ENCODE peak calls at places on chromosomes 2 and 18, in seven cellular contexts. One of them, this sample, is unnamed.

GRCh38 chr2:19886261-19886660 is 15.5 kb downstream of the TTC32 start:
- DNase-seq in HFFc6: no peak
- DNase-seq in left ventricle myocardium inferior: no peak
- DNase-seq in astrocyte of the spinal cord: no peak
- DNase-seq in sigmoid colon: no peak
- DNase-seq in fibroblast of mammary gland: no peak
- DNase-seq in IMR-90: no peak
- DNase-seq in this sample: no peak

GRCh38 chr2:28663359-28663758 is 88.3 kb upstream of the PPP1CB start:
- DNase-seq in HFFc6: peak
- DNase-seq in left ventricle myocardium inferior: no peak
- DNase-seq in astrocyte of the spinal cord: peak
- DNase-seq in sigmoid colon: peak
- DNase-seq in fibroblast of mammary gland: peak
- DNase-seq in IMR-90: peak
- DNase-seq in this sample: no peak

GRCh38 chr2:206980413-206980812 is 41.1 kb downstream of the CPO start:
- DNase-seq in HFFc6: no peak
- DNase-seq in left ventricle myocardium inferior: no peak
- DNase-seq in astrocyte of the spinal cord: no peak
- DNase-seq in sigmoid colon: no peak
- DNase-seq in fibroblast of mammary gland: no peak
- DNase-seq in IMR-90: no peak
- DNase-seq in this sample: no peak

GRCh38 chr2:74028290-74028689 is 43.6 kb downstream of the TET3 start:
- DNase-seq in HFFc6: no peak
- DNase-seq in left ventricle myocardium inferior: no peak
- DNase-seq in astrocyte of the spinal cord: no peak
- DNase-seq in sigmoid colon: no peak
- DNase-seq in fibroblast of mammary gland: no peak
- DNase-seq in IMR-90: no peak
- DNase-seq in this sample: no peak

GRCh38 chr18:13800505-13801259 is 23.3 kb upstream of the MC5R start:
- DNase-seq in HFFc6: no peak
- DNase-seq in left ventricle myocardium inferior: peak
- DNase-seq in astrocyte of the spinal cord: peak
- DNase-seq in sigmoid colon: peak
- DNase-seq in fibroblast of mammary gland: peak
- DNase-seq in IMR-90: peak
- DNase-seq in this sample: peak

GRCh38 chr2:15938803-15939555 is 1.4 kb upstream of the MYCN start:
- DNase-seq in HFFc6: no peak
- DNase-seq in left ventricle myocardium inferior: no peak
- DNase-seq in astrocyte of the spinal cord: no peak
- DNase-seq in sigmoid colon: no peak
- DNase-seq in fibroblast of mammary gland: no peak
- DNase-seq in IMR-90: no peak
- DNase-seq in this sample: no peak

GRCh38 chr18:44636241-44636640 is 44.4 kb upstream of the SETBP1 start:
- DNase-seq in HFFc6: no peak
- DNase-seq in left ventricle myocardium inferior: no peak
- DNase-seq in astrocyte of the spinal cord: no peak
- DNase-seq in sigmoid colon: no peak
- DNase-seq in fibroblast of mammary gland: no peak
- DNase-seq in IMR-90: no peak
- DNase-seq in this sample: no peak

GRCh38 chr2:44620189-44620990 is 258.6 kb downstream of the CAMKMT start:
- DNase-seq in HFFc6: no peak
- DNase-seq in left ventricle myocardium inferior: no peak
- DNase-seq in astrocyte of the spinal cord: no peak
- DNase-seq in sigmoid colon: no peak
- DNase-seq in fibroblast of mammary gland: no peak
- DNase-seq in IMR-90: no peak
- DNase-seq in this sample: no peak

GRCh38 chr2:223100061-223100511 is 48.1 kb downstream of the KCNE4 start:
- DNase-seq in HFFc6: peak
- DNase-seq in left ventricle myocardium inferior: peak
- DNase-seq in astrocyte of the spinal cord: peak
- DNase-seq in sigmoid colon: peak
- DNase-seq in fibroblast of mammary gland: peak
- DNase-seq in IMR-90: peak
- DNase-seq in this sample: no peak

GRCh38 chr2:69169990-69170389 is 157.0 kb downstream of the ANTXR1 start:
- DNase-seq in HFFc6: peak
- DNase-seq in left ventricle myocardium inferior: no peak
- DNase-seq in astrocyte of the spinal cord: peak
- DNase-seq in sigmoid colon: no peak
- DNase-seq in fibroblast of mammary gland: no peak
- DNase-seq in IMR-90: no peak
- DNase-seq in this sample: no peak

GRCh38 chr2:120381661-120382060 is 35.7 kb downstream of the INHBB start:
- DNase-seq in HFFc6: no peak
- DNase-seq in left ventricle myocardium inferior: no peak
- DNase-seq in astrocyte of the spinal cord: no peak
- DNase-seq in sigmoid colon: no peak
- DNase-seq in fibroblast of mammary gland: no peak
- DNase-seq in IMR-90: no peak
- DNase-seq in this sample: no peak

GRCh38 chr2:29336334-29336733 is 221.1 kb downstream of the CLIP4 start:
- DNase-seq in HFFc6: no peak
- DNase-seq in left ventricle myocardium inferior: no peak
- DNase-seq in astrocyte of the spinal cord: no peak
- DNase-seq in sigmoid colon: no peak
- DNase-seq in fibroblast of mammary gland: no peak
- DNase-seq in IMR-90: no peak
- DNase-seq in this sample: no peak

GRCh38 chr2:234981197-234982095 is 29.6 kb downstream of the SH3BP4 start:
- DNase-seq in HFFc6: peak
- DNase-seq in left ventricle myocardium inferior: peak
- DNase-seq in astrocyte of the spinal cord: peak
- DNase-seq in sigmoid colon: peak
- DNase-seq in fibroblast of mammary gland: peak
- DNase-seq in IMR-90: peak
- DNase-seq in this sample: peak

GRCh38 chr2:175844169-175844568 is 157.9 kb downstream of the LNPK start:
- DNase-seq in HFFc6: peak
- DNase-seq in left ventricle myocardium inferior: no peak
- DNase-seq in astrocyte of the spinal cord: peak
- DNase-seq in sigmoid colon: no peak
- DNase-seq in fibroblast of mammary gland: peak
- DNase-seq in IMR-90: peak
- DNase-seq in this sample: no peak

GRCh38 chr18:70195852-70196434 is 9.5 kb downstream of the RTTN start:
- DNase-seq in HFFc6: peak
- DNase-seq in left ventricle myocardium inferior: no peak
- DNase-seq in astrocyte of the spinal cord: peak
- DNase-seq in sigmoid colon: no peak
- DNase-seq in fibroblast of mammary gland: peak
- DNase-seq in IMR-90: peak
- DNase-seq in this sample: no peak

GRCh38 chr2:60295591-60295962 is 257.9 kb downstream of the BCL11A start:
- DNase-seq in HFFc6: no peak
- DNase-seq in left ventricle myocardium inferior: no peak
- DNase-seq in astrocyte of the spinal cord: no peak
- DNase-seq in sigmoid colon: no peak
- DNase-seq in fibroblast of mammary gland: no peak
- DNase-seq in IMR-90: no peak
- DNase-seq in this sample: no peak

GRCh38 chr18:68233043-68233442 is 481.9 kb downstream of the TMX3 start:
- DNase-seq in HFFc6: no peak
- DNase-seq in left ventricle myocardium inferior: no peak
- DNase-seq in astrocyte of the spinal cord: no peak
- DNase-seq in sigmoid colon: no peak
- DNase-seq in fibroblast of mammary gland: no peak
- DNase-seq in IMR-90: no peak
- DNase-seq in this sample: no peak

GRCh38 chr2:136008205-136008865 is 22.9 kb upstream of the DARS1 start:
- DNase-seq in HFFc6: no peak
- DNase-seq in left ventricle myocardium inferior: peak
- DNase-seq in astrocyte of the spinal cord: no peak
- DNase-seq in sigmoid colon: peak
- DNase-seq in fibroblast of mammary gland: no peak
- DNase-seq in IMR-90: no peak
- DNase-seq in this sample: no peak

GRCh38 chr2:234451852-234452625 is 44.8 kb downstream of the ARL4C start:
- DNase-seq in HFFc6: peak
- DNase-seq in left ventricle myocardium inferior: no peak
- DNase-seq in astrocyte of the spinal cord: peak
- DNase-seq in sigmoid colon: no peak
- DNase-seq in fibroblast of mammary gland: peak
- DNase-seq in IMR-90: peak
- DNase-seq in this sample: no peak

GRCh38 chr18:79687806-79688205 is 8.2 kb downstream of the CTDP1 start:
- DNase-seq in HFFc6: no peak
- DNase-seq in left ventricle myocardium inferior: no peak
- DNase-seq in astrocyte of the spinal cord: peak
- DNase-seq in sigmoid colon: no peak
- DNase-seq in fibroblast of mammary gland: peak
- DNase-seq in IMR-90: peak
- DNase-seq in this sample: no peak

GRCh38 chr18:48902023-48902855 is 48.5 kb downstream of the SMAD7 start:
- DNase-seq in HFFc6: peak
- DNase-seq in left ventricle myocardium inferior: peak
- DNase-seq in astrocyte of the spinal cord: peak
- DNase-seq in sigmoid colon: peak
- DNase-seq in fibroblast of mammary gland: peak
- DNase-seq in IMR-90: peak
- DNase-seq in this sample: peak

GRCh38 chr2:143399679-143400078 is 270.5 kb downstream of the ARHGAP15 start:
- DNase-seq in HFFc6: peak
- DNase-seq in left ventricle myocardium inferior: no peak
- DNase-seq in astrocyte of the spinal cord: no peak
- DNase-seq in sigmoid colon: no peak
- DNase-seq in fibroblast of mammary gland: peak
- DNase-seq in IMR-90: peak
- DNase-seq in this sample: no peak

GRCh38 chr2:52537588-52537987 is 1230.0 kb upstream of the CHAC2 start:
- DNase-seq in HFFc6: no peak
- DNase-seq in left ventricle myocardium inferior: no peak
- DNase-seq in astrocyte of the spinal cord: no peak
- DNase-seq in sigmoid colon: no peak
- DNase-seq in fibroblast of mammary gland: no peak
- DNase-seq in IMR-90: no peak
- DNase-seq in this sample: no peak

GRCh38 chr18:54187372-54187771 is 37.1 kb downstream of the MBD2 start:
- DNase-seq in HFFc6: no peak
- DNase-seq in left ventricle myocardium inferior: no peak
- DNase-seq in astrocyte of the spinal cord: no peak
- DNase-seq in sigmoid colon: no peak
- DNase-seq in fibroblast of mammary gland: no peak
- DNase-seq in IMR-90: no peak
- DNase-seq in this sample: no peak

GRCh38 chr2:55524884-55525437 is 5.4 kb downstream of the CFAP36 start:
- DNase-seq in HFFc6: no peak
- DNase-seq in left ventricle myocardium inferior: no peak
- DNase-seq in astrocyte of the spinal cord: no peak
- DNase-seq in sigmoid colon: no peak
- DNase-seq in fibroblast of mammary gland: no peak
- DNase-seq in IMR-90: no peak
- DNase-seq in this sample: no peak

GRCh38 chr18:9643549-9643948 is 29.2 kb upstream of the PPP4R1 start:
- DNase-seq in HFFc6: peak
- DNase-seq in left ventricle myocardium inferior: no peak
- DNase-seq in astrocyte of the spinal cord: peak
- DNase-seq in sigmoid colon: no peak
- DNase-seq in fibroblast of mammary gland: peak
- DNase-seq in IMR-90: peak
- DNase-seq in this sample: no peak

GRCh38 chr2:12036640-12036983 is 290.2 kb downstream of the LPIN1 start:
- DNase-seq in HFFc6: no peak
- DNase-seq in left ventricle myocardium inferior: no peak
- DNase-seq in astrocyte of the spinal cord: no peak
- DNase-seq in sigmoid colon: no peak
- DNase-seq in fibroblast of mammary gland: no peak
- DNase-seq in IMR-90: no peak
- DNase-seq in this sample: no peak

GRCh38 chr18:49546719-49547273 is 15.1 kb upstream of the LIPG start:
- DNase-seq in HFFc6: no peak
- DNase-seq in left ventricle myocardium inferior: no peak
- DNase-seq in astrocyte of the spinal cord: no peak
- DNase-seq in sigmoid colon: no peak
- DNase-seq in fibroblast of mammary gland: no peak
- DNase-seq in IMR-90: no peak
- DNase-seq in this sample: no peak

GRCh38 chr18:21548647-21549046 is 51.9 kb downstream of the ESCO1 start:
- DNase-seq in HFFc6: no peak
- DNase-seq in left ventricle myocardium inferior: no peak
- DNase-seq in astrocyte of the spinal cord: no peak
- DNase-seq in sigmoid colon: no peak
- DNase-seq in fibroblast of mammary gland: no peak
- DNase-seq in IMR-90: no peak
- DNase-seq in this sample: no peak

GRCh38 chr2:54321062-54321461 is 65.0 kb upstream of the TSPYL6 start:
- DNase-seq in HFFc6: no peak
- DNase-seq in left ventricle myocardium inferior: no peak
- DNase-seq in astrocyte of the spinal cord: no peak
- DNase-seq in sigmoid colon: no peak
- DNase-seq in fibroblast of mammary gland: peak
- DNase-seq in IMR-90: no peak
- DNase-seq in this sample: no peak

GRCh38 chr18:46161721-46162421 is 57.7 kb downstream of the HAUS1 start:
- DNase-seq in HFFc6: no peak
- DNase-seq in left ventricle myocardium inferior: no peak
- DNase-seq in astrocyte of the spinal cord: no peak
- DNase-seq in sigmoid colon: no peak
- DNase-seq in fibroblast of mammary gland: no peak
- DNase-seq in IMR-90: no peak
- DNase-seq in this sample: no peak
- TF ChIP-seq CTCF in HFFc6: no peak
- TF ChIP-seq CTCF in left ventricle myocardium inferior: no peak
- TF ChIP-seq CTCF in astrocyte of the spinal cord: no peak
- TF ChIP-seq CTCF in sigmoid colon: no peak
- TF ChIP-seq CTCF in fibroblast of mammary gland: no peak
- TF ChIP-seq CTCF in IMR-90: no peak
- TF ChIP-seq CTCF in this sample: no peak

GRCh38 chr2:149087751-149088150 is 49.3 kb downstream of the LYPD6B start:
- DNase-seq in HFFc6: no peak
- DNase-seq in left ventricle myocardium inferior: no peak
- DNase-seq in astrocyte of the spinal cord: no peak
- DNase-seq in sigmoid colon: no peak
- DNase-seq in fibroblast of mammary gland: no peak
- DNase-seq in IMR-90: no peak
- DNase-seq in this sample: no peak
- TF ChIP-seq CTCF in HFFc6: peak
- TF ChIP-seq CTCF in left ventricle myocardium inferior: no peak
- TF ChIP-seq CTCF in astrocyte of the spinal cord: peak
- TF ChIP-seq CTCF in sigmoid colon: no peak
- TF ChIP-seq CTCF in fibroblast of mammary gland: peak
- TF ChIP-seq CTCF in IMR-90: peak
- TF ChIP-seq CTCF in this sample: peak

GRCh38 chr2:9422321-9423099 is 818 bp downstream of the ITGB1BP1 start:
- DNase-seq in HFFc6: peak
- DNase-seq in left ventricle myocardium inferior: peak
- DNase-seq in astrocyte of the spinal cord: peak
- DNase-seq in sigmoid colon: peak
- DNase-seq in fibroblast of mammary gland: peak
- DNase-seq in IMR-90: peak
- DNase-seq in this sample: no peak
- TF ChIP-seq CTCF in HFFc6: no peak
- TF ChIP-seq CTCF in left ventricle myocardium inferior: no peak
- TF ChIP-seq CTCF in astrocyte of the spinal cord: peak
- TF ChIP-seq CTCF in sigmoid colon: no peak
- TF ChIP-seq CTCF in fibroblast of mammary gland: no peak
- TF ChIP-seq CTCF in IMR-90: no peak
- TF ChIP-seq CTCF in this sample: no peak

GRCh38 chr2:150610670-150611279 is 123.3 kb upstream of the RND3 start:
- DNase-seq in HFFc6: peak
- DNase-seq in left ventricle myocardium inferior: no peak
- DNase-seq in astrocyte of the spinal cord: peak
- DNase-seq in sigmoid colon: no peak
- DNase-seq in fibroblast of mammary gland: peak
- DNase-seq in IMR-90: peak
- DNase-seq in this sample: no peak
- TF ChIP-seq CTCF in HFFc6: peak
- TF ChIP-seq CTCF in left ventricle myocardium inferior: peak
- TF ChIP-seq CTCF in astrocyte of the spinal cord: peak
- TF ChIP-seq CTCF in sigmoid colon: no peak
- TF ChIP-seq CTCF in fibroblast of mammary gland: peak
- TF ChIP-seq CTCF in IMR-90: peak
- TF ChIP-seq CTCF in this sample: peak